ENCODE peak calls at places on chromosomes 12 and 14, in six cellular contexts. O is aorta, Z is tibial artery, K is endodermal cell, G is psoas muscle, R is cardiac muscle cell. M is an unnamed sample. For H3K36me3, the result is how much of the 10 kb centered on the place peaks cover.

GRCh38 chr14:39339003-39339402 is 93.2 kb downstream of the FBXO33 start:
- DNase-seq in O (no peak), Z (no peak), K (peak), G (no peak), R (peak), M (no peak)

GRCh38 chr14:60649815-60650381 is 621 bp upstream of the SIX1 start:
- DNase-seq in O (no peak), Z (peak), K (peak), G (peak), R (no peak), M (no peak)

GRCh38 chr14:34122081-34122480 is 171.2 kb upstream of the EGLN3 start:
- DNase-seq in O (no peak), Z (no peak), K (no peak), G (no peak), R (no peak), M (no peak)

GRCh38 chr14:87186745-87187144 is 806.2 kb downstream of the GALC start:
- DNase-seq in O (no peak), Z (no peak), K (peak), G (no peak), R (no peak), M (no peak)

GRCh38 chr14:35303149-35303548 is 11.0 kb downstream of the PSMA6 start:
- DNase-seq in O (no peak), Z (no peak), K (no peak), G (no peak), R (no peak), M (no peak)

GRCh38 chr12:131432532-131433260 is 278.2 kb upstream of the SFSWAP start:
- DNase-seq in O (no peak), Z (peak), K (peak), G (no peak), R (no peak), M (no peak)

GRCh38 chr14:60637490-60638452 is 11.5 kb downstream of the SIX1 start:
- DNase-seq in O (no peak), Z (no peak), K (peak), G (peak), R (no peak), M (no peak)

GRCh38 chr12:62841841-62842240 is 93.1 kb downstream of the PPM1H start:
- DNase-seq in O (no peak), Z (no peak), K (no peak), G (no peak), R (no peak), M (no peak)

GRCh38 chr12:26274441-26275312 is 79.3 kb downstream of the SSPN start:
- DNase-seq in O (peak), Z (peak), K (peak), G (peak), R (no peak), M (peak)

GRCh38 chr12:67788118-67788517 is 139.6 kb downstream of the DYRK2 start:
- DNase-seq in O (no peak), Z (no peak), K (no peak), G (no peak), R (no peak), M (no peak)

GRCh38 chr12:92349635-92350034 is 204.0 kb upstream of the BTG1 start:
- DNase-seq in O (no peak), Z (no peak), K (no peak), G (no peak), R (no peak), M (no peak)

GRCh38 chr12:56186957-56187356 is 2.3 kb downstream of the SMARCC2 start:
- DNase-seq in O (no peak), Z (peak), K (no peak), G (no peak), R (no peak), M (no peak)

GRCh38 chr14:63564318-63564717 is 21.1 kb upstream of the PPP2R5E start:
- DNase-seq in O (no peak), Z (no peak), K (no peak), G (no peak), R (no peak), M (no peak)

GRCh38 chr14:78254911-78255431 is 84.8 kb downstream of the NRXN3 start:
- DNase-seq in O (no peak), Z (no peak), K (no peak), G (no peak), R (no peak), M (no peak)

GRCh38 chr12:7645395-7646177 is 20.1 kb downstream of the APOBEC1 start:
- DNase-seq in O (no peak), Z (no peak), K (peak), G (no peak), R (peak), M (no peak)

GRCh38 chr14:104105071-104105821 is 19.7 kb downstream of the ASPG start:
- DNase-seq in O (peak), Z (peak), K (peak), G (peak), R (no peak), M (no peak)

GRCh38 chr12:123479442-123480180 is 21.7 kb downstream of the SNRNP35 start:
- DNase-seq in O (no peak), Z (peak), K (no peak), G (peak), R (no peak), M (no peak)

GRCh38 chr14:51824191-51824590 is 36.2 kb upstream of the GNG2 start:
- DNase-seq in O (no peak), Z (no peak), K (no peak), G (no peak), R (no peak), M (no peak)

GRCh38 chr12:39354955-39355354 is 88.0 kb downstream of the KIF21A start:
- DNase-seq in O (no peak), Z (no peak), K (no peak), G (no peak), R (no peak), M (no peak)

GRCh38 chr12:62459976-62460375 is 6.7 kb upstream of the MON2 start:
- DNase-seq in O (no peak), Z (no peak), K (no peak), G (no peak), R (no peak), M (no peak)

GRCh38 chr12:89160716-89161123 is 191.6 kb downstream of the DUSP6 start:
- DNase-seq in O (peak), Z (peak), K (no peak), G (peak), R (no peak), M (peak)

DNA sequence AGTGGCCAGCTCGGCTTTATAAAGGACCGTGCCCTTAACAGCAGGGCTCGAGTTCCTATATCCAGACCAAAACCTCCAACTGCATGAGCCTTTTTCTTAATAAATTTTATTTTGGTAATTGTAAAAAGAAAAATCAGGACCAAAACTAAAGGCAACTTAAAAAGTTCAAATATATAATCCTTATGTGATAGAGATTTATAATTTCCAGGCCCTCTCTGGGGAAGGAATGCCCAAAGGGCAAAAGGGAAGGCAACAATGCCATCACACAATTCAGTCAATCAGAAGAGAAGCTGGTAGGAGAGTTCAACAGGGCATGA is 401 bp upstream of the IPO4 start:
- DNase-seq in O (no peak), Z (no peak), K (no peak), G (no peak), R (no peak), M (no peak)
- H3K36me3 ChIP-seq in O (under half), Z (under half), K (half or more), G (under half), R (under half), M (under half)

DNA sequence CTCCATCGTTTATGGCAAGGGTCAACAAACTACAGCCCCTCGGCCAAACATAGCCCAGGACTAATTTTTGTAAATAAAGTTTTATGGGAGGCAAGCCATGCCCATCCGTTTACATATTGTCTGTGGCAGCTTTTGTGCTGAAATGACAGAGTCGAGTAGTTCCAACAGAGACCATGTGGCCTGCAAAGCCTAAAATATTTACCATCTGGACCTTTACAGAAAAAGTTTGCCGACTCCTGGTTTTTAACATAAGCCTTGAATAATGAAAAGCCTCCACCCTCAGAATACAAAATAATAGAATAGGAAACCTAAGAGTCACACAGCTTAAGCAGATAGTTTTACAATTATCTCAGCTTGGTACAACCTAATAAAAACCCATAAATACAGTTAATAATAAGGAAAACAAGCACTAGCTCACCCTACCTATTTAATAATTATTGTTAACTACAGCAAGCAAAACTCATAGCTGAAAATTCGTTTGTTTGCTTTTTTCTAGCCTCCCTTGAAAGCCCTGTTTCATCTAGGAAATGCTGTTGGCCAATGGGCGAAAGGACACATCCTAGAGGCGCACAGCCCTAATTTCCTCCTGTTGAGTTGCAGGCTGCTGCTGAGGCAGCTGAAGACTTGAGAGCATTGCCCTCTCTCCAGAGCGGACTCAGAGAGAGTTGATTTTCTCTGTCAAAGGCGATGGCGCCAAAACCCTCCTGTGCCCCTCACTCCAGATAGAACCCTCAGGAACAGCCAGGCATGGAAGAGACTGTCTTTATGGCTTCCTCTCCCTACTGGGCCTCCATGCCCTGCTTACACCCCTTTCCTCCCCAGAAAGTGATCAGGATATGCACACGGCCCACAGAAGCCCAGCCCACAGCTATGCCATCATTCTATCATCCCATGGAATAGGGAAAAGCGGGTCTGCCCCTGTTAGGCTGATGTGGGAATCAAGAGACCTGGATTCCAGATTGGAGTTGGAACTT is 107.2 kb downstream of the DPF3 start:
- DNase-seq in O (no peak), Z (no peak), K (no peak), G (no peak), R (no peak), M (peak)
- H3K27ac ChIP-seq in O (no peak), Z (no peak), K (no peak), G (peak), R (peak), M (no peak)

GRCh38 chr12:101338087-101338486 is 58.2 kb downstream of the UTP20 start:
- DNase-seq in O (no peak), Z (no peak), K (no peak), G (no peak), R (no peak), M (no peak)
- H3K36me3 ChIP-seq in O (under half), Z (half or more), K (half or more), G (under half), R (under half), M (under half)

DNA sequence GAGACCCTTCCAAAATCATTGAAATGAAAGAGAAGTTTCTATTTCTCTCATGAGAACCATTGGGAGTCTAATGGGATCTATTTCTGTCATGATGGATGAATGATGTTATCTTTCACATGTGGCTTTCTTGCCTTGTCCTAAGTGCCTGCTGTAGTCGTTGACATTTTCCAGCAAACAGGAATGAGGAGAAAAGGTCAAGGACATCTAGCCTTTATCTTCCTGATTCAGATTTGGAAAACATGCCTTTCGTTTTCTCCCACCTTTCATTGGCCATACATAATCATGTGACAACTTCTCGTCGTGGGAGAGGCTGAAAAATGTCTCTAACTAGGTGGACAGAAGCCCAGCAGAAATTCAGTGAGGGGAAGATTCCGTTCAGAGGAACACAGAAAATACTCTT is 94.5 kb downstream of the PCNX1 start:
- DNase-seq in O (no peak), Z (no peak), K (no peak), G (no peak), R (peak), M (no peak)
- H3K27ac ChIP-seq in O (no peak), Z (no peak), K (no peak), G (no peak), R (peak), M (no peak)

DNA sequence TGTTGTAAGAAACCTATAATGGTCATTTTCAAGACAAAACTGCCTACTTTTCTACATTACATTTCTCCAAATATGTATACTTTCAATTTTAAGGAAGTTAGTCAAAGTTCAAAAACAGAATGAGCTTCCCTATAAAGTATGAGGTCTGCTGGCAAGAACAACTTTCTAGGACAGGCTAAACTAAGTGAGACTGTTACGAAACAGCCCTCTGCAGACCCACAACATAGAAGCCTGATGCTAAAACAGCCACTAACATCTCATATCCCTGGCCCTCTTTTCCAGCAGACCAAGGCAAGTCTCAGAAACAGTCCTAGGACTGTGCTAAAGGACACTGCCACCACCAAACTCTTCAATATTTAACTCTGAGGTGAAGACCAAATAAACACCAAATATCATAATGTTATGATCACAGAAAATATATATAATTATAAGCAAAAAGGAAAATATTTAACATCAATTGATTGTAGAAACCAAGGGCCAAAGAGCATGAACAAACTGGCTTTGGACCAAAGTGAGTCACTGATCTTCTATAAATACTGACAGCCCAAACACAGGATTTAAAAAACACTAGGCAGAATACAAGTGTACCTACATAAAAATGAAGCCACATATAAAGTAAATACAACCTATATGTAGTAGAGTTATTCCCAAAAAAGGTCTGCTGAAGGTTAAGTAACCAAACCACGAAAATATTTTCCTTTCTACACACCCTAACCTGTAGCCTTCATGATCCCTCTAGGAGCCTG is 27.7 kb downstream of the PPP4R3A start:
- DNase-seq in O (no peak), Z (no peak), K (no peak), G (no peak), R (no peak), M (no peak)
- H3K36me3 ChIP-seq in O (under half), Z (half or more), K (half or more), G (under half), R (half or more), M (half or more)

DNA sequence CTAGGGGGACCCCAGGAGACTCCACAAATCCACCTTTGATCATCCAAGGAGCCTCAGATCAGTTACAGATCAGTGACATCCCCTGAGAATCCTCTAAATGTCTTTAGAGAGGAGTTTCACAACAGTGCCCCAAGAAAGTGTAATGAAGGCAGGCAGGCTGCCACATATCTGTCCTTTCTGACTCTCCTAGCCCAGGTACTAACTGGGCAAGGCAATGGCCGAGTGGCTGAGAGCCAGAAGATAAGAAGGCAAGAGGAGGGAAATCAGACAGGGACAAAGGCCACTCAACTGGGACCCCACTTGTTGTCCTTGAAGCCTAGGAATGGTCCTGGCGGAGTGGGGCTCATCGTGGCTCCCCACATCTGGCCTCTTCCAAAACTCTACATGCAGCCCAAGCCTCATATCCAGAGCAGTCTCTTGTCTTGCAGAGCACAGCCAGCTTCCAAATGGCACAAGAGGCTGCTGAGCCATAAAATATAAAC is 11.6 kb downstream of the ACTN1 start:
- DNase-seq in O (peak), Z (no peak), K (peak), G (no peak), R (no peak), M (no peak)
- H3K27ac ChIP-seq in O (peak), Z (peak), K (no peak), G (no peak), R (no peak), M (peak)

DNA sequence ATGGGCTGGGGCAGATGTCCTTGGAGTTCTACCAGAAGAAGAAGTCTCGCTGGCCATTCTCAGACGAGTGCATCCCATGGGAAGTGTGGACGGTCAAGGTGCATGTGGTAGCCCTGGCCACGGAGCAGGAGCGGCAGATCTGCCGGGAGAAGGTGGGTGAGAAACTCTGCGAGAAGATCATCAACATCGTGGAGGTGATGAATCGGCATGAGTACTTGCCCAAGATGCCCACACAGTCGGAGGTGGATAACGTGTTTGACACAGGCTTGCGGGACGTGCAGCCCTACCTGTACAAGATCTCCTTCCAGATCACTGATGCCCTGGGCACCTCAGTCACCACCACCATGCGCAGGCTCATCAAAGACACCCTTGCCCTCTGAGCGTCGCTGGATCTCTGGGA is 2.7 kb upstream of the SMIM41 start:
- DNase-seq in O (peak), Z (no peak), K (no peak), G (no peak), R (no peak), M (no peak)
- H3K36me3 ChIP-seq in O (under half), Z (half or more), K (half or more), G (under half), R (under half), M (under half)

GRCh38 chr14:64704145-64704742 is at the start of gene PLEKHG3:
- DNase-seq in O (peak), Z (peak), K (peak), G (peak), R (peak), M (no peak)

GRCh38 chr14:64702493-64703392 is 1.5 kb upstream of the PLEKHG3 start:
- DNase-seq in O (peak), Z (peak), K (peak), G (no peak), R (peak), M (no peak)

GRCh38 chr14:64704743-64705405 is 650 bp downstream of the PLEKHG3 start:
- DNase-seq in O (peak), Z (peak), K (peak), G (no peak), R (peak), M (no peak)

GRCh38 chr14:64701660-64702059 is 2.6 kb upstream of the PLEKHG3 start:
- DNase-seq in O (no peak), Z (peak), K (peak), G (no peak), R (no peak), M (no peak)

GRCh38 chr14:64703393-64704144 is 655 bp upstream of the PLEKHG3 start:
- DNase-seq in O (no peak), Z (no peak), K (no peak), G (no peak), R (no peak), M (no peak)
- H3K27ac ChIP-seq in O (peak), Z (peak), K (no peak), G (peak), R (peak), M (peak)

M was measured in right atrium auricular region.